ENCODE peak calls at places on chromosomes 1 and 21, in seven cellular contexts. One of them, this sample, is unnamed.

GRCh38 chr1:91151702-91152101 is 129.9 kb upstream of the ZNF644 start:
- DNase-seq in NCI-H1436: no peak
- DNase-seq in T follicular helper cell: no peak
- DNase-seq in brain microvascular endothelial cell: no peak
- DNase-seq in skeletal muscle cell: no peak
- DNase-seq in stimulated activated CD4-positive, alpha-beta T cell treated with anti-CD3 and anti-CD28 coated beads, Interleukin-4, amount 100 ng/mL, for 1 hour: no peak
- DNase-seq in hepatocyte: no peak
- DNase-seq in this sample: no peak

GRCh38 chr1:109716121-109716520 is 4.1 kb downstream of the GSTM5 start:
- DNase-seq in brain microvascular endothelial cell: no peak
- DNase-seq in skeletal muscle cell: no peak
- DNase-seq in NCI-H1436: no peak
- DNase-seq in hepatocyte: no peak
- DNase-seq in T follicular helper cell: no peak
- DNase-seq in stimulated activated CD4-positive, alpha-beta T cell treated with anti-CD3 and anti-CD28 coated beads, Interleukin-4, amount 100 ng/mL, for 1 hour: no peak
- DNase-seq in this sample: no peak

GRCh38 chr1:200021537-200022238 is 5.8 kb upstream of the NR5A2 start:
- DNase-seq in brain microvascular endothelial cell: no peak
- DNase-seq in hepatocyte: no peak
- DNase-seq in T follicular helper cell: no peak
- DNase-seq in stimulated activated CD4-positive, alpha-beta T cell treated with anti-CD3 and anti-CD28 coated beads, Interleukin-4, amount 100 ng/mL, for 1 hour: no peak
- DNase-seq in NCI-H1436: no peak
- DNase-seq in skeletal muscle cell: no peak
- DNase-seq in this sample: no peak

GRCh38 chr1:39205102-39205780 is 746 bp downstream of the MACF1 start:
- DNase-seq in NCI-H1436: no peak
- DNase-seq in stimulated activated CD4-positive, alpha-beta T cell treated with anti-CD3 and anti-CD28 coated beads, Interleukin-4, amount 100 ng/mL, for 1 hour: peak; percentile 57
- DNase-seq in skeletal muscle cell: peak; percentile 36
- DNase-seq in T follicular helper cell: no peak
- DNase-seq in brain microvascular endothelial cell: peak; percentile 76
- DNase-seq in hepatocyte: peak; percentile 37
- DNase-seq in this sample: no peak

GRCh38 chr1:211577826-211578639 is 928 bp downstream of the SLC30A1 start:
- DNase-seq in hepatocyte: peak; percentile 88
- DNase-seq in stimulated activated CD4-positive, alpha-beta T cell treated with anti-CD3 and anti-CD28 coated beads, Interleukin-4, amount 100 ng/mL, for 1 hour: peak; percentile 74
- DNase-seq in NCI-H1436: peak; percentile 64
- DNase-seq in T follicular helper cell: peak; percentile 63
- DNase-seq in brain microvascular endothelial cell: peak; percentile 32
- DNase-seq in skeletal muscle cell: no peak
- DNase-seq in this sample: peak; percentile 81

GRCh38 chr1:93448983-93449805 is 1.3 kb downstream of the FNBP1L start:
- DNase-seq in stimulated activated CD4-positive, alpha-beta T cell treated with anti-CD3 and anti-CD28 coated beads, Interleukin-4, amount 100 ng/mL, for 1 hour: no peak
- DNase-seq in hepatocyte: peak; percentile 79
- DNase-seq in skeletal muscle cell: no peak
- DNase-seq in brain microvascular endothelial cell: no peak
- DNase-seq in T follicular helper cell: no peak
- DNase-seq in NCI-H1436: peak; percentile 10
- DNase-seq in this sample: peak; percentile 48

GRCh38 chr21:44568667-44569556 is 4.6 kb upstream of the KRTAP10-4 start:
- DNase-seq in hepatocyte: no peak
- DNase-seq in stimulated activated CD4-positive, alpha-beta T cell treated with anti-CD3 and anti-CD28 coated beads, Interleukin-4, amount 100 ng/mL, for 1 hour: no peak
- DNase-seq in skeletal muscle cell: no peak
- DNase-seq in NCI-H1436: no peak
- DNase-seq in brain microvascular endothelial cell: no peak
- DNase-seq in T follicular helper cell: no peak
- DNase-seq in this sample: no peak

GRCh38 chr1:83512371-83513004 is 486.4 kb downstream of the TTLL7 start:
- DNase-seq in hepatocyte: no peak
- DNase-seq in skeletal muscle cell: no peak
- DNase-seq in stimulated activated CD4-positive, alpha-beta T cell treated with anti-CD3 and anti-CD28 coated beads, Interleukin-4, amount 100 ng/mL, for 1 hour: no peak
- DNase-seq in brain microvascular endothelial cell: no peak
- DNase-seq in NCI-H1436: peak; percentile 3
- DNase-seq in T follicular helper cell: no peak
- DNase-seq in this sample: no peak

GRCh38 chr1:53272349-53272748 is 34.0 kb upstream of the MAGOH start:
- DNase-seq in brain microvascular endothelial cell: no peak
- DNase-seq in NCI-H1436: no peak
- DNase-seq in T follicular helper cell: no peak
- DNase-seq in skeletal muscle cell: no peak
- DNase-seq in stimulated activated CD4-positive, alpha-beta T cell treated with anti-CD3 and anti-CD28 coated beads, Interleukin-4, amount 100 ng/mL, for 1 hour: no peak
- DNase-seq in hepatocyte: no peak
- DNase-seq in this sample: no peak

GRCh38 chr1:150061632-150062101 is 5.9 kb upstream of the VPS45 start:
- DNase-seq in hepatocyte: peak; percentile 9
- DNase-seq in brain microvascular endothelial cell: peak; percentile 47
- DNase-seq in stimulated activated CD4-positive, alpha-beta T cell treated with anti-CD3 and anti-CD28 coated beads, Interleukin-4, amount 100 ng/mL, for 1 hour: no peak
- DNase-seq in T follicular helper cell: no peak
- DNase-seq in NCI-H1436: no peak
- DNase-seq in skeletal muscle cell: peak; percentile 56
- DNase-seq in this sample: no peak

GRCh38 chr1:119394085-119394484 is 20.9 kb upstream of the HSD3B2 start:
- DNase-seq in NCI-H1436: no peak
- DNase-seq in stimulated activated CD4-positive, alpha-beta T cell treated with anti-CD3 and anti-CD28 coated beads, Interleukin-4, amount 100 ng/mL, for 1 hour: no peak
- DNase-seq in T follicular helper cell: no peak
- DNase-seq in skeletal muscle cell: no peak
- DNase-seq in brain microvascular endothelial cell: no peak
- DNase-seq in hepatocyte: no peak
- DNase-seq in this sample: no peak

GRCh38 chr1:61743432-61743705 is 1.1 kb downstream of the PATJ start:
- DNase-seq in hepatocyte: no peak
- DNase-seq in T follicular helper cell: no peak
- DNase-seq in brain microvascular endothelial cell: no peak
- DNase-seq in NCI-H1436: no peak
- DNase-seq in stimulated activated CD4-positive, alpha-beta T cell treated with anti-CD3 and anti-CD28 coated beads, Interleukin-4, amount 100 ng/mL, for 1 hour: no peak
- DNase-seq in skeletal muscle cell: no peak
- DNase-seq in this sample: no peak

GRCh38 chr21:44789880-44790279 is 11.7 kb downstream of the UBE2G2 start:
- DNase-seq in skeletal muscle cell: no peak
- DNase-seq in stimulated activated CD4-positive, alpha-beta T cell treated with anti-CD3 and anti-CD28 coated beads, Interleukin-4, amount 100 ng/mL, for 1 hour: no peak
- DNase-seq in NCI-H1436: no peak
- DNase-seq in hepatocyte: no peak
- DNase-seq in T follicular helper cell: no peak
- DNase-seq in brain microvascular endothelial cell: no peak
- DNase-seq in this sample: no peak

GRCh38 chr1:43844114-43844513 is 89.5 kb upstream of the ARTN start:
- DNase-seq in hepatocyte: peak; percentile 28
- DNase-seq in T follicular helper cell: no peak
- DNase-seq in brain microvascular endothelial cell: no peak
- DNase-seq in NCI-H1436: no peak
- DNase-seq in skeletal muscle cell: no peak
- DNase-seq in stimulated activated CD4-positive, alpha-beta T cell treated with anti-CD3 and anti-CD28 coated beads, Interleukin-4, amount 100 ng/mL, for 1 hour: no peak
- DNase-seq in this sample: no peak

This sample was measured in HAP-1.